ENCODE peak calls at places on chromosome 16, in ten cellular contexts. Z is fibroblast of the conjunctiva; F is epithelial cell of esophagus; J is AG09309; Y is D721Med; D is mucosa of gallbladder; B is heart right ventricle; G is stimulated activated CD8-positive, alpha-beta memory T cell treated with anti-CD3 and anti-CD28 coated beads, Interleukin-4, amount 100 ng/mL, for 48 hours; P is ovary; T is activated T-helper 1 cell treated with anti-CD3 and anti-CD28 coated beads, Interleukin-12 subunit alpha, Interleukin-12 subunit beta, Interleukin-2, Interleukin-4 antibody, amounts not matched to agents 30 ng/mL and 10 ng/mL and 1 ng/mL, durations not matched to agents 14 hours and 24 hours and 36 hours. W is an unnamed sample.

GRCh38 chr16:30858829-30859423 is 35.0 kb downstream of the BCL7C start:
- DNase-seq in Z (no peak), F (no peak), J (no peak), Y (no peak), D (no peak), B (no peak), G (no peak), P (no peak), T (no peak), W (no peak)

GRCh38 chr16:7550096-7550495 is 217.5 kb downstream of the RBFOX1 start:
- DNase-seq in Z (no peak), F (no peak), J (no peak), Y (no peak), D (no peak), B (no peak), G (no peak), P (no peak), T (no peak), W (no peak)

GRCh38 chr16:10114411-10114810 is 67.8 kb downstream of the GRIN2A start:
- DNase-seq in Z (no peak), F (no peak), J (no peak), Y (no peak), D (no peak), B (no peak), G (no peak), P (no peak), T (no peak), W (no peak)

GRCh38 chr16:71537643-71538042 is 11.4 kb downstream of the CHST4 start:
- DNase-seq in Z (peak), F (peak), J (peak), Y (peak), D (peak), B (no peak), G (peak), P (no peak), T (peak), W (peak)

GRCh38 chr16:50548659-50549560 is 714 bp downstream of the NKD1 start:
- DNase-seq in Z (no peak), F (peak), J (no peak), Y (no peak), D (no peak), B (no peak), G (no peak), P (peak), T (peak), W (no peak)

GRCh38 chr16:2708290-2708639 is 11.8 kb downstream of the PRSS27 start:
- DNase-seq in Z (no peak), F (no peak), J (no peak), Y (no peak), D (no peak), B (no peak), G (no peak), P (no peak), T (no peak), W (no peak)

GRCh38 chr16:69057400-69058378 is 47.8 kb upstream of the HAS3 start:
- DNase-seq in Z (peak), F (peak), J (peak), Y (no peak), D (peak), B (no peak), G (no peak), P (no peak), T (no peak), W (no peak)

GRCh38 chr16:89564476-89565255 is 4.2 kb downstream of the RPL13 start:
- DNase-seq in Z (no peak), F (peak), J (no peak), Y (no peak), D (no peak), B (no peak), G (peak), P (no peak), T (no peak), W (peak)